ENCODE peak calls at places on chromosome 16, in six cellular contexts. G is IMR-90, B is H1, S is mesendoderm, Y is mesenchymal stem cell, D is trophoblast cell. N is an unnamed sample. For H3K36me3, the result is how much of the 10 kb centered on the place peaks cover.

GRCh38 chr16:16148755-16149154 is 74.5 kb downstream of the ABCC6 start:
- DNase-seq in Y (no peak), G (no peak), S (peak), D (no peak), B (no peak), N (no peak)

GRCh38 chr16:72317378-72317777 is 145.4 kb upstream of the PMFBP1 start:
- DNase-seq in S (no peak), G (peak), Y (no peak), B (no peak), D (no peak), N (no peak)

GRCh38 chr16:87954826-87955225 is 3.6 kb downstream of the BANP start:
- DNase-seq in S (no peak), D (no peak), G (no peak), Y (no peak), B (no peak), N (no peak)

GRCh38 chr16:27689711-27690110 is 139.8 kb downstream of the KATNIP start:
- DNase-seq in G (peak), Y (no peak), B (no peak), D (no peak), S (no peak), N (no peak)

GRCh38 chr16:14409563-14409962 is 220.5 kb downstream of the PARN start:
- DNase-seq in B (no peak), S (no peak), D (peak), G (peak), Y (peak), N (no peak)

GRCh38 chr16:20765732-20766131 is 1.9 kb downstream of the ACSM3 start:
- DNase-seq in Y (no peak), G (no peak), S (no peak), B (no peak), D (no peak), N (no peak)

GRCh38 chr16:2771496-2772402 is 5.3 kb downstream of the ELOB start:
- DNase-seq in D (peak), S (no peak), B (no peak), G (no peak), Y (no peak), N (no peak)

GRCh38 chr16:78415669-78416068 is 316.2 kb downstream of the WWOX start:
- DNase-seq in B (no peak), D (no peak), G (no peak), Y (no peak), S (peak), N (no peak)

GRCh38 chr16:23072769-23073549 is 76.3 kb downstream of the USP31 start:
- DNase-seq in S (no peak), Y (peak), D (peak), G (peak), B (no peak), N (no peak)

GRCh38 chr16:23074423-23074822 is 74.8 kb downstream of the USP31 start:
- DNase-seq in Y (no peak), G (no peak), B (no peak), S (no peak), D (no peak), N (no peak)

GRCh38 chr16:23072084-23072599 is 77.1 kb downstream of the USP31 start:
- DNase-seq in B (no peak), D (peak), G (peak), S (no peak), Y (peak), N (no peak)

GRCh38 chr16:23069844-23070243 is 79.4 kb downstream of the USP31 start:
- DNase-seq in B (no peak), D (peak), S (no peak), Y (no peak), G (no peak), N (no peak)

GRCh38 chr16:23071202-23072083 is 77.8 kb downstream of the USP31 start:
- DNase-seq in B (no peak), G (peak), D (peak), S (no peak), Y (no peak), N (no peak)
- H3K36me3 ChIP-seq in B (under half), G (under half), D (under half), S (under half), Y (under half), N (half or more)

GRCh38 chr16:4226251-4227039 is 15.4 kb downstream of the SRL start:
- DNase-seq in S (no peak), D (no peak), B (no peak), Y (no peak), G (no peak), N (no peak)
- H3K23ac ChIP-seq in S (no peak), D (no peak), B (no peak), Y (no peak), G (no peak), N (no peak)

GRCh38 chr16:268141-269053 is 7.3 kb downstream of the RGS11 start:
- DNase-seq in D (peak), G (no peak), B (no peak), S (no peak), Y (no peak), N (no peak)
- H4K8ac ChIP-seq in D (no peak), G (no peak), B (no peak), S (no peak), Y (no peak), N (peak)

GRCh38 chr16:68345351-68345810 is 34.6 kb downstream of the PRMT7 start:
- DNase-seq in Y (no peak), D (no peak), G (peak), B (no peak), S (no peak), N (no peak)
- H3K36me3 ChIP-seq in Y (half or more), D (under half), G (half or more), B (under half), S (under half), N (half or more)

DNA sequence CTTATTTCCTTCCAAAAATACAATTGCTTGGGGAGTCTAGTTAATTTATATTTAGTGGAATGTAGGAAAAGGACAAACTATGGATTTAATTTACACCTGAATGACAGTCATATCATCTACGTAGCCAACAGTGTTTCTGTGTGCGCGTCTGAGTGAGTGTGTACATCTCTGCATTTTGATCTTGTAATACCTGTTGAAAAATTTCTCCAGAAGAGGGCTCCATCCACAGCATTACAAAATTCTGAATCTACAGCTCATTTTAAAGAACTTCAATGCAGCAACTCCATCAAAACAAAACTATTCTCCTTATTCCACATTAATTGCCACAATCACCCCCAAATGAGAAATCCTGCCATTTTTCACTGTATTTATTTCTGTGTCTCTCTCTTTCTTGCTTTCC is 3.9 kb downstream of the CDH13 start:
- DNase-seq in D (no peak), Y (peak), G (peak), B (no peak), S (no peak), N (no peak)
- H3K23ac ChIP-seq in D (no peak), Y (no peak), G (peak), B (no peak), S (no peak), N (no peak)

DNA sequence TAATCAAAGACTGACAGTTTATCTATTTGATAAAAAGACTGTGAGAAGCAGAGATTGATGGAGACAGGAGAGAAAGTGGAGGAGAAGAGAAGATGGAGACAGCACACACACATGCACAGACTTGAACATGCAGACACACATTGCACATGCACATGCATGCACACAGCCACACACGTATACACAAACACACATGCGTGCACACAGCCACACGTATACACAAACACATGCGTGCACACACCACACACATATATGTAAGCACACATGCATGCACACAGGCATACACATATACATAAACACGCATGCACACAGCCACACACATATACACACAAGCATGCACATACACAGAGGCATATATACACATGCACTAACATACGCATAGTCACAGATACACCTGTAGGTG is 313.4 kb downstream of the HAPSTR1 start:
- DNase-seq in B (no peak), S (no peak), G (no peak), Y (no peak), D (no peak), N (no peak)
- H4K8ac ChIP-seq in B (no peak), S (no peak), G (no peak), Y (no peak), D (no peak), N (no peak)

DNA sequence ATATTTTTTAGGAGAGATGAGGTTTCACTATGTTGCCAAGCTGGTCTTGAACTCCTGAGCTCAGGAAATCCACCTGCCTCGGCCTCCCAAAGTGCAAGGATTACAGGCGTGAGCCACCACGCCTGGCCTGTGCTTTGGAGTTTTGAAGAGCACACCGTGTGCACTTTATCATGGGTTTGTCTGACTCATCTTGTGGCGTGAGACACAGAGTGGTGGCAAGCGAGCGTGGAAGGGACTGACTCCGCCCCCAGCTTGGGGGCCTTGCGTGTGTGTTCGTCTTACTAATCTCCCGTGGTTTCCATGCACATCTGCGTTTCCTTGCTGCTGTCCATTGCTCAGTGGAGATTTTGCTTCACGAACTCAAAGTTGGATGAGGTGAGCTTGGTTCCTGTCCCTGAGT is 22.9 kb downstream of the CRAMP1 start:
- DNase-seq in B (no peak), G (no peak), S (no peak), Y (peak), D (no peak), N (no peak)
- H3K36me3 ChIP-seq in B (under half), G (half or more), S (under half), Y (half or more), D (half or more), N (half or more)

DNA sequence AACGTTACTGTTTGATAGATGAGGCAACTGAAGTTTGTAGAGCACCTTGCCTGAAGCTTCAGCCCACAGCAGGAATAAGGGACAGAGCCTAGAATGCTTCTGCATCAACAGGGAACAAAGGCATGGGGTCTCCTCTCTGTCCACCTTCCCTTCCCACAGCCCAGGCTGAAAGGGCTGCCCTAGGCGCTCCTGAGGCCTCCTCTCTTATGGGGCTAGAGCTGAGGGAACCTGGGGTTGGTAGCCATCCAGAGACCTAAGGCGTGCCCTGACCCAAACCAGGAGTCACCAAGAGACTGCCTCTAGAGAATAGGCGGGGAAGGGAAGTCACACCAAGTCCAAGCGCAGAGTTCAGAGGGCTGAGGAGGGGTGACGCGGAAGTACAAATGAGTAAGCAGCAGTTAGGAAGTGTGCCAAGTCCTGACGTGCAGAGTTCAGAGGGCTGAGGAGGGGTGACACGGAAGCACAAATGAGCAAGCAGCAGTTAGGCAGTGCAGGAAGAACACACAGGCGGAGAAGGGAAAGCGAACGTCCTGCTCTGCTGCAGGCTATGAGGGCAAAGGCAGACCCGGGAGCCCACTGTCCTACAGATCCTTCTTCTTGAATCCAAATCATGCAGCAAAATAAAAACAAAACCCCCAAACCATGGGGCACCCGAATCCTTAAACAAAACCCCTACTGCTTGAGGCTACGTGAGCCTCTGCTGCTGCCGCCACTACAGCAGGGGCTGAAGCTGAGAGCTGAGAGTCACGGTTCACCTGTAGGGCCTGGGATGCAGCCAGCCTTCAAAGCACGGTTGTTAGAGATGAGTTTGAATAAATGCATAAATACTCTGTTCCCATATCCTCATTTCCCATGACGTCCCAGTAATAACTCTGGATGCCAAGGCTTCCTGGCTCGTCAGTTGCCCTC is 2.7 kb upstream of the SPG7 start:
- DNase-seq in D (peak), B (no peak), S (no peak), G (peak), Y (peak), N (no peak)
- H3K23ac ChIP-seq in D (peak), B (no peak), S (no peak), G (peak), Y (no peak), N (no peak)

N was measured in neuronal stem cell.